ENCODE peak calls at places on chromosomes 16 and 17, in nine cellular contexts. K is SJCRH30; E is iris pigment epithelial cell; D is HEK293T; M is NAMALWA; I is CD4-positive, alpha-beta T cell; C is neural crest cell; R is GM13977; P is tibial artery. U is an unnamed sample.

GRCh38 chr16:49453001-49453400 is 79.4 kb downstream of the C16orf78 start:
- DNase-seq in K (no peak), E (no peak), D (no peak), M (no peak), I (no peak), C (no peak), R (no peak), P (no peak), U (no peak)

GRCh38 chr16:47463771-47464624 is 2.9 kb downstream of the PHKB start:
- DNase-seq in K (peak; percentile 10), E (no peak), D (no peak), M (peak; percentile 11), I (no peak), C (no peak), R (no peak), P (no peak), U (no peak)

GRCh38 chr17:31596382-31597323 is 205.2 kb downstream of the RAB11FIP4 start:
- DNase-seq in K (peak; percentile 91), E (peak; percentile 97), D (no peak), M (peak; percentile 78), I (no peak), C (no peak), R (peak; percentile 53), P (peak; percentile 89), U (no peak)

GRCh38 chr16:70735141-70735979 is 49.5 kb upstream of the MTSS2 start:
- DNase-seq in K (peak; percentile 91), E (peak; percentile 59), D (no peak), M (no peak), I (no peak), C (no peak), R (no peak), P (peak; percentile 54), U (no peak)

GRCh38 chr17:40168262-40168832 is 8.9 kb upstream of the RAPGEFL1 start:
- DNase-seq in K (peak; percentile 71), E (peak; percentile 73), D (peak; percentile 46), M (peak; percentile 72), I (no peak), C (no peak), R (peak; percentile 70), P (no peak), U (peak; percentile 65)

GRCh38 chr16:1469693-1470201 is 5.1 kb downstream of the CLCN7 start:
- DNase-seq in K (no peak), E (peak; percentile 22), D (no peak), M (peak; percentile 69), I (no peak), C (no peak), R (no peak), P (no peak), U (no peak)

GRCh38 chr16:86740817-86741799 is 162.8 kb downstream of the FOXL1 start:
- DNase-seq in K (peak; percentile 82), E (peak; percentile 84), D (peak; percentile 65), M (no peak), I (no peak), C (peak; percentile 53), R (no peak), P (peak; percentile 73), U (no peak)

GRCh38 chr16:64137976-64138375 is 983.9 kb downstream of the CDH11 start:
- DNase-seq in K (no peak), E (no peak), D (no peak), M (no peak), I (no peak), C (no peak), R (no peak), P (no peak), U (no peak)

GRCh38 chr16:64339052-64339770 is 782.7 kb downstream of the CDH11 start:
- DNase-seq in K (no peak), E (peak; percentile 5), D (no peak), M (no peak), I (no peak), C (no peak), R (no peak), P (no peak), U (no peak)

GRCh38 chr16:67460168-67460567 is 20.8 kb downstream of the ATP6V0D1 start:
- DNase-seq in K (no peak), E (no peak), D (no peak), M (no peak), I (no peak), C (no peak), R (no peak), P (no peak), U (no peak)

GRCh38 chr16:82603784-82604411 is 22.9 kb upstream of the CDH13 start:
- DNase-seq in K (peak; percentile 65), E (peak; percentile 77), D (peak; percentile 22), M (peak; percentile 26), I (no peak), C (peak; percentile 38), R (no peak), P (peak; percentile 39), U (no peak)

U was measured in CD4-positive, CD25-positive, alpha-beta regulatory T cell.